ENCODE peak calls at places on chromosomes 2 and 18, in eight cellular contexts. X is HCEC 1CT; K is NCI-H748 treated with DMSO at 0.1 percent for 48 hours; W is endothelial cell; T is stimulated activated CD8-positive, alpha-beta memory T cell treated with anti-CD3 and anti-CD28 coated beads, Interleukin-7, amount 100 ng/mL, for 1 hour; I is activated gamma-delta T cell treated with anti-CD3 and anti-CD28 coated beads, Interleukin-2, amount 50 U/mL, for 16 hours; V is lower lobe of right lung; R is hippocampal formation. B is an unnamed sample.

GRCh38 chr2:105455488-105455991 is 56.7 kb upstream of the FHL2 start:
- DNase-seq in W (no peak), I (no peak), R (no peak), X (peak; percentile 92), K (no peak), V (no peak), T (no peak), B (peak; percentile 99)

GRCh38 chr2:141055526-141055925 is 1075.3 kb downstream of the LRP1B start:
- DNase-seq in I (no peak), K (no peak), V (no peak), X (peak; percentile 91), R (no peak), W (no peak), T (no peak), B (no peak)

GRCh38 chr2:101199153-101199810 is 48.1 kb upstream of the TBC1D8 start:
- DNase-seq in W (no peak), I (no peak), T (no peak), R (no peak), V (no peak), X (peak; percentile 77), K (no peak), B (no peak)

GRCh38 chr2:214987261-214987660 is 151.2 kb downstream of the ABCA12 start:
- DNase-seq in X (peak; percentile 3), K (no peak), W (no peak), T (no peak), R (no peak), V (no peak), I (no peak), B (no peak)

GRCh38 chr2:119136093-119136492 is 22.5 kb downstream of the C1QL2 start:
- DNase-seq in X (no peak), I (no peak), V (no peak), R (no peak), W (no peak), K (peak; percentile 4), T (no peak), B (no peak)

GRCh38 chr18:37395138-37395537 is 170.5 kb downstream of the CELF4 start:
- DNase-seq in R (no peak), X (no peak), T (no peak), V (no peak), W (no peak), I (no peak), K (no peak), B (no peak)

GRCh38 chr18:23824235-23824634 is 135.0 kb downstream of the LAMA3 start:
- DNase-seq in I (no peak), W (no peak), V (no peak), T (no peak), X (no peak), R (no peak), K (peak; percentile 36), B (no peak)

GRCh38 chr2:215356948-215357461 is 45.1 kb downstream of the ATIC start:
- DNase-seq in W (no peak), V (no peak), T (no peak), X (peak; percentile 30), K (no peak), I (no peak), R (no peak), B (no peak)

GRCh38 chr2:96091711-96092579 is 24.4 kb downstream of the ADRA2B start:
- DNase-seq in V (peak; percentile 31), I (no peak), R (no peak), T (no peak), X (no peak), W (peak; percentile 3), K (no peak), B (no peak)

GRCh38 chr2:67465623-67466022 is 68.5 kb downstream of the ETAA1 start:
- DNase-seq in W (no peak), T (no peak), V (no peak), K (no peak), X (no peak), I (no peak), R (no peak), B (no peak)

GRCh38 chr2:199315299-199316179 is 142.2 kb downstream of the SATB2 start:
- DNase-seq in X (peak; percentile 60), T (no peak), K (no peak), I (no peak), V (no peak), W (peak; percentile 43), R (no peak), B (peak; percentile 26)

GRCh38 chr18:76376668-76377358 is 118.2 kb downstream of the ZNF516 start:
- DNase-seq in R (no peak), V (no peak), W (no peak), T (no peak), I (no peak), X (no peak), K (no peak), B (no peak)